ENCODE peak calls at places on chromosomes 13 and 19, in six cellular contexts. I, W, H, K, S and D are unnamed samples.
A peak's percentile ranks its signal among the peaks of the same experiment; 100 is the strongest.

GRCh38 chr19:16637535-16637934 is 9.5 kb upstream of the MED26 start:
- DNase-seq in I (no peak), W (no peak), K (no peak), S (no peak), H (no peak), D (no peak)

GRCh38 chr13:28753946-28754345 is 35.2 kb upstream of the SLC46A3 start:
- DNase-seq in K (no peak), H (no peak), I (no peak), W (no peak), S (no peak), D (no peak)

GRCh38 chr19:33387351-33388230 is 14.1 kb downstream of the CEBPG start:
- DNase-seq in W (no peak), K (no peak), H (no peak), S (no peak), I (no peak), D (no peak)

GRCh38 chr19:29495971-29496441 is 29.8 kb upstream of the VSTM2B start:
- DNase-seq in K (no peak), S (no peak), I (no peak), H (no peak), W (no peak), D (no peak)

GRCh38 chr13:19864018-19864338 is 529 bp upstream of the ZMYM5 start:
- DNase-seq in W (peak; percentile 78), H (peak; percentile 68), I (no peak), S (peak; percentile 52), K (peak; percentile 76), D (peak; percentile 72)

GRCh38 chr19:5090780-5091575 is 122.1 kb downstream of the KDM4B start:
- DNase-seq in H (no peak), I (no peak), W (peak; percentile 50), K (no peak), S (no peak), D (peak; percentile 57)

GRCh38 chr19:15330801-15331418 is 1.4 kb downstream of the BRD4 start:
- DNase-seq in I (no peak), S (peak; percentile 37), H (no peak), K (peak; percentile 21), W (peak; percentile 27), D (no peak)

GRCh38 chr13:50393641-50394040 is 378.4 kb downstream of the KCNRG start:
- DNase-seq in W (no peak), H (no peak), S (peak; percentile 43), I (no peak), K (no peak), D (no peak)

GRCh38 chr19:39017646-39018045 is 14.7 kb downstream of the FBXO27 start:
- DNase-seq in I (no peak), S (no peak), K (no peak), H (no peak), W (no peak), D (no peak)

GRCh38 chr19:48569814-48570213 is 17.8 kb downstream of the SULT2B1 start:
- DNase-seq in H (no peak), S (peak; percentile 81), I (no peak), W (no peak), K (no peak), D (no peak)

GRCh38 chr13:26991508-26992181 is 180.0 kb downstream of the USP12 start:
- DNase-seq in W (no peak), I (no peak), K (no peak), H (no peak), S (no peak), D (no peak)

GRCh38 chr19:42115219-42115618 is 17.0 kb downstream of the POU2F2 start:
- DNase-seq in H (peak; percentile 81), I (no peak), W (no peak), S (no peak), K (no peak), D (no peak)

GRCh38 chr19:39413903-39414608 is 1.6 kb downstream of the PLEKHG2 start:
- DNase-seq in H (no peak), I (no peak), K (peak; percentile 31), S (no peak), W (peak; percentile 63), D (peak; percentile 51)

GRCh38 chr19:51507640-51508058 is 6.0 kb upstream of the SIGLEC12 start:
- DNase-seq in K (no peak), H (no peak), W (no peak), S (no peak), I (no peak), D (no peak)

GRCh38 chr19:12841094-12841493 is 2.8 kb downstream of the MAST1 start:
- DNase-seq in K (no peak), H (peak; percentile 22), S (no peak), W (no peak), I (no peak), D (no peak)

GRCh38 chr13:32840840-32841713 is 175.1 kb upstream of the KL start:
- DNase-seq in K (no peak), I (no peak), H (no peak), W (no peak), S (no peak), D (no peak)

GRCh38 chr13:28492527-28493367 is 2.2 kb downstream of the FLT1 start:
- DNase-seq in I (no peak), S (no peak), H (no peak), W (no peak), K (no peak), D (no peak)

GRCh38 chr19:38015771-38016170 is 108.8 kb downstream of the SIPA1L3 start:
- DNase-seq in I (no peak), H (no peak), W (no peak), S (no peak), K (no peak), D (no peak)

GRCh38 chr19:12668937-12669271 is 2.3 kb downstream of the WDR83 start:
- DNase-seq in W (peak; percentile 55), K (peak; percentile 62), I (no peak), S (peak; percentile 52), H (peak; percentile 50), D (peak; percentile 47)

GRCh38 chr19:45589768-45590167 is 5.2 kb upstream of the OPA3 start:
- DNase-seq in I (no peak), W (no peak), H (no peak), K (no peak), S (no peak), D (no peak)

GRCh38 chr19:36528194-36528920 is at the start of gene ZNF260:
- DNase-seq in H (peak; percentile 95), K (peak; percentile 97), W (peak; percentile 97), I (peak; percentile 96), S (peak; percentile 96), D (peak; percentile 98)
- TF ChIP-seq POLR2A in H (peak; percentile 47), K (peak; percentile 58), W (peak; percentile 59), I (no peak), S (peak; percentile 43), D (peak; percentile 46)

GRCh38 chr19:47511681-47512080 is 3.2 kb downstream of the NAPA start:
- DNase-seq in I (no peak), W (peak; percentile 68), H (no peak), K (no peak), S (peak; percentile 84), D (peak; percentile 63)

GRCh38 chr19:47510516-47511127 is 4.2 kb downstream of the NAPA start:
- DNase-seq in H (no peak), W (no peak), I (no peak), S (no peak), K (no peak), D (peak; percentile 22)

GRCh38 chr19:47512183-47512947 is 2.5 kb downstream of the NAPA start:
- DNase-seq in W (peak; percentile 80), I (no peak), S (no peak), K (peak; percentile 77), H (peak; percentile 83), D (peak; percentile 68)

GRCh38 chr19:47509973-47510372 is 4.9 kb downstream of the NAPA start:
- DNase-seq in K (no peak), W (no peak), I (no peak), S (peak; percentile 76), H (peak; percentile 55), D (no peak)

DNA sequence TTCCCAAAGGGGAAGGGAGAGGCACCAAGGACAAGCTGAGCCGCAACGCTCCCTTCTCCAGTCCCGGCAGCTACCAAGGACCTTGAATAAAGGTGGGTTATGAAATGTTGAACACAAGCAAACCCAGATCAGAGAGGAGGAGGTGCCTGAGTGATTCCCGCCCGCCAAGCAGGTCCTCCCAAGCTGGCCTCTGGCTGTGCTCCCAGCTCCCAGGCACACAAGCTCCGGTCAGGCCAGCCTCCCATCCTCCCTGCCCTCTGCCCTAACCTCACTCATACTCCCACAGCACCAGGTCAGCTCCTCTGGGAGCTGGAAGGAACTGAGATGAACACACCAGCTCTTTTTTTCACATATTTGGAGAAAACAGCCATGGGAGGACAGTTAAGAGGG is 3.7 kb downstream of the NAPA start:
- DNase-seq in I (no peak), H (peak; percentile 55), S (peak; percentile 65), K (no peak), W (peak; percentile 88), D (peak; percentile 86)
- H3K4me1 ChIP-seq in I (peaks cover 88% of the 10 kb centered on the region), H (peaks cover 78% of the 10 kb centered on the region), S (peaks cover 87% of the 10 kb centered on the region), K (peaks cover 51% of the 10 kb centered on the region), W (peaks cover 45% of the 10 kb centered on the region), D (peaks cover 64% of the 10 kb centered on the region)

GRCh38 chr13:88144580-88144979 is 473.4 kb downstream of the SLITRK5 start:
- DNase-seq in K (no peak), I (no peak), S (no peak), H (no peak), W (no peak), D (no peak)
- TF ChIP-seq POLR2A in K (no peak), I (no peak), S (no peak), H (no peak), W (no peak), D (no peak)

DNA sequence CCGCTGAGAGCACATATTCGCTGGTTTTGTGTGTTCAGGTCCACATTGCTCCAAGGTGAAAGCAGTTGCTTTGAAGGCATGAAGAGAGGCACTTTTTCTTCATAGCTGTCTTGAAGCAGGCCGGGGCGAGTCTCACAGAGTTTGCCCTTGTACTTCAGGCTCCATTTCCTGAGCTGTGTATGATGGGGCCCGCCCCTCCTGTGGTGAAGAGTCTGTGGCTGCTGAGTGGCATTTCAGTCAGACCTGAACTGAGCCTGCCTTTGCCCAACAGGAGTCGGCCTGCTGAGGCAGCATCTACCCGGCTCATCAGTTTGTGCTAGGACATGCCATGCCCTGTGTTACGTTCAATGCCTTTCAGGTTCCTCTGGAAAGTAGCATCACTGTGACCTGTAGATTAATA is 44.4 kb upstream of the C1QTNF9 start:
- DNase-seq in I (no peak), S (no peak), W (peak; percentile 11), K (peak; percentile 51), H (no peak), D (no peak)
- H3K4me1 ChIP-seq in I (peaks cover 8% of the 10 kb centered on the region), S (peaks cover 3% of the 10 kb centered on the region), W (peaks cover 8% of the 10 kb centered on the region), K (peaks cover 2% of the 10 kb centered on the region), H (peaks cover 76% of the 10 kb centered on the region), D (no peaks in the 10 kb centered on the region)